ENCODE peak calls at places on chromosomes 5 and 9, in five cellular contexts. W, Z, E, L and K are unnamed samples.

GRCh38 chr9:75890541-75891276 is at the start of gene PCSK5:
- DNase-seq in W (peak), Z (peak), E (peak), L (peak), K (peak)

GRCh38 chr5:93349613-93350012 is 231.4 kb downstream of the NR2F1-AS1 start:
- DNase-seq in W (no peak), Z (no peak), E (no peak), L (no peak), K (peak)

GRCh38 chr9:135098400-135099105 is 11.1 kb downstream of the OLFM1 start:
- DNase-seq in W (no peak), Z (peak), E (no peak), L (no peak), K (peak)

GRCh38 chr9:122360891-122361290 is 9.9 kb upstream of the PTGS1 start:
- DNase-seq in W (no peak), Z (no peak), E (no peak), L (no peak), K (peak)

GRCh38 chr9:2621678-2622360 is at the start of gene VLDLR:
- DNase-seq in W (peak), Z (peak), E (peak), L (no peak), K (peak)

GRCh38 chr5:16856531-16856930 is 79.6 kb downstream of the MYO10 start:
- DNase-seq in W (no peak), Z (no peak), E (peak), L (no peak), K (peak)

GRCh38 chr9:113540466-113540865 is 76.9 kb downstream of the RGS3 start:
- DNase-seq in W (no peak), Z (no peak), E (no peak), L (no peak), K (no peak)

GRCh38 chr9:91245432-91246313 is 116.0 kb downstream of the AUH start:
- DNase-seq in W (no peak), Z (peak), E (peak), L (no peak), K (peak)

GRCh38 chr9:137458194-137459146 is 664 bp downstream of the NSMF start:
- DNase-seq in W (peak), Z (no peak), E (no peak), L (no peak), K (no peak)

GRCh38 chr5:146516151-146516475 is at the start of gene GPR151:
- DNase-seq in W (no peak), Z (no peak), E (no peak), L (no peak), K (no peak)

GRCh38 chr5:94031631-94032030 is 290.2 kb upstream of the POU5F2 start:
- DNase-seq in W (no peak), Z (no peak), E (no peak), L (no peak), K (no peak)